ENCODE peak calls at places on chromosomes 13 and 19, in five cellular contexts. One of them, this sample, is unnamed.

GRCh38 chr19:5788422-5788821 is 2.5 kb downstream of the DUS3L start:
- DNase-seq in PC-3: no peak
- DNase-seq in IMR-90: no peak
- DNase-seq in K562: no peak
- DNase-seq in endodermal cell: no peak
- DNase-seq in this sample: no peak

GRCh38 chr19:45976180-45976579 is 2.5 kb upstream of the NOVA2 start:
- DNase-seq in IMR-90: no peak
- DNase-seq in K562: peak; percentile 20
- DNase-seq in PC-3: no peak
- DNase-seq in endodermal cell: no peak
- DNase-seq in this sample: no peak

GRCh38 chr13:18951412-18951811 is 230.2 kb downstream of the TUBA3C start:
- DNase-seq in IMR-90: no peak
- DNase-seq in PC-3: no peak
- DNase-seq in K562: no peak
- DNase-seq in endodermal cell: no peak
- DNase-seq in this sample: no peak

GRCh38 chr19:14683439-14683838 is 6.4 kb upstream of the ZNF333 start:
- DNase-seq in IMR-90: no peak
- DNase-seq in endodermal cell: no peak
- DNase-seq in PC-3: no peak
- DNase-seq in K562: no peak
- DNase-seq in this sample: no peak

GRCh38 chr19:36797786-36798108 is 25.1 kb upstream of the ZNF850 start:
- DNase-seq in PC-3: no peak
- DNase-seq in endodermal cell: no peak
- DNase-seq in K562: no peak
- DNase-seq in IMR-90: no peak
- DNase-seq in this sample: no peak

GRCh38 chr13:113656831-113657671 is 947 bp downstream of the ATP4B start:
- DNase-seq in endodermal cell: peak; percentile 44
- DNase-seq in IMR-90: no peak
- DNase-seq in K562: no peak
- DNase-seq in PC-3: no peak
- DNase-seq in this sample: no peak

GRCh38 chr19:15897738-15898276 is at the start of gene CYP4F2:
- DNase-seq in PC-3: no peak
- DNase-seq in K562: peak; percentile 23
- DNase-seq in endodermal cell: no peak
- DNase-seq in IMR-90: no peak
- DNase-seq in this sample: no peak

GRCh38 chr19:41298327-41298964 is 11.5 kb upstream of the CCDC97 start:
- DNase-seq in IMR-90: peak; percentile 82
- DNase-seq in PC-3: no peak
- DNase-seq in K562: no peak
- DNase-seq in endodermal cell: no peak
- DNase-seq in this sample: peak; percentile 71

GRCh38 chr13:40271511-40271910 is 394.9 kb downstream of the FOXO1 start:
- DNase-seq in endodermal cell: no peak
- DNase-seq in K562: no peak
- DNase-seq in IMR-90: no peak
- DNase-seq in PC-3: no peak
- DNase-seq in this sample: no peak

GRCh38 chr19:54164369-54165068 is 5.0 kb upstream of the LENG1 start:
- DNase-seq in IMR-90: peak; percentile 22
- DNase-seq in K562: peak; percentile 89
- DNase-seq in endodermal cell: peak; percentile 99
- DNase-seq in PC-3: peak; percentile 94
- DNase-seq in this sample: peak; percentile 25

GRCh38 chr13:97391201-97391600 is 42.8 kb upstream of the RAP2A start:
- DNase-seq in endodermal cell: no peak
- DNase-seq in IMR-90: peak; percentile 50
- DNase-seq in PC-3: no peak
- DNase-seq in K562: no peak
- DNase-seq in this sample: peak; percentile 37

GRCh38 chr13:36297259-36297599 is 385 bp downstream of the CCDC169 start:
- DNase-seq in PC-3: peak; percentile 15
- DNase-seq in endodermal cell: no peak
- DNase-seq in K562: no peak
- DNase-seq in IMR-90: peak; percentile 25
- DNase-seq in this sample: peak; percentile 32
- H3K9ac ChIP-seq in PC-3: peak overlapping the region; percentile 61
- H3K9ac ChIP-seq in endodermal cell: peak overlapping the region; percentile 69
- H3K9ac ChIP-seq in K562: peak overlapping the region; percentile 90
- H3K9ac ChIP-seq in IMR-90: peak overlapping the region; percentile 79
- H3K9ac ChIP-seq in this sample: peak overlapping the region; percentile 83

GRCh38 chr19:35334064-35334753 is 5.2 kb downstream of the CD22 start:
- DNase-seq in endodermal cell: no peak
- DNase-seq in PC-3: no peak
- DNase-seq in K562: no peak
- DNase-seq in IMR-90: no peak
- DNase-seq in this sample: no peak
- H3K4me1 ChIP-seq in endodermal cell: no peaks in the 10 kb centered on the region
- H3K4me1 ChIP-seq in PC-3: no peaks in the 10 kb centered on the region
- H3K4me1 ChIP-seq in K562: peaks cover 2% of the 10 kb centered on the region
- H3K4me1 ChIP-seq in IMR-90: no peaks in the 10 kb centered on the region
- H3K4me1 ChIP-seq in this sample: no peaks in the 10 kb centered on the region

GRCh38 chr13:76882431-76882830 is 3.8 kb downstream of the KCTD12 start:
- DNase-seq in IMR-90: no peak
- DNase-seq in PC-3: no peak
- DNase-seq in endodermal cell: no peak
- DNase-seq in K562: no peak
- DNase-seq in this sample: peak; percentile 23

GRCh38 chr13:76878043-76878442 is 8.2 kb downstream of the KCTD12 start:
- DNase-seq in PC-3: no peak
- DNase-seq in IMR-90: no peak
- DNase-seq in endodermal cell: no peak
- DNase-seq in K562: no peak
- DNase-seq in this sample: no peak

GRCh38 chr13:76879876-76880270 is 6.3 kb downstream of the KCTD12 start:
- DNase-seq in IMR-90: no peak
- DNase-seq in K562: no peak
- DNase-seq in PC-3: no peak
- DNase-seq in endodermal cell: no peak
- DNase-seq in this sample: no peak

GRCh38 chr13:76875256-76875655 is 10.9 kb downstream of the KCTD12 start:
- DNase-seq in endodermal cell: no peak
- DNase-seq in K562: no peak
- DNase-seq in IMR-90: no peak
- DNase-seq in PC-3: no peak
- DNase-seq in this sample: no peak

DNA sequence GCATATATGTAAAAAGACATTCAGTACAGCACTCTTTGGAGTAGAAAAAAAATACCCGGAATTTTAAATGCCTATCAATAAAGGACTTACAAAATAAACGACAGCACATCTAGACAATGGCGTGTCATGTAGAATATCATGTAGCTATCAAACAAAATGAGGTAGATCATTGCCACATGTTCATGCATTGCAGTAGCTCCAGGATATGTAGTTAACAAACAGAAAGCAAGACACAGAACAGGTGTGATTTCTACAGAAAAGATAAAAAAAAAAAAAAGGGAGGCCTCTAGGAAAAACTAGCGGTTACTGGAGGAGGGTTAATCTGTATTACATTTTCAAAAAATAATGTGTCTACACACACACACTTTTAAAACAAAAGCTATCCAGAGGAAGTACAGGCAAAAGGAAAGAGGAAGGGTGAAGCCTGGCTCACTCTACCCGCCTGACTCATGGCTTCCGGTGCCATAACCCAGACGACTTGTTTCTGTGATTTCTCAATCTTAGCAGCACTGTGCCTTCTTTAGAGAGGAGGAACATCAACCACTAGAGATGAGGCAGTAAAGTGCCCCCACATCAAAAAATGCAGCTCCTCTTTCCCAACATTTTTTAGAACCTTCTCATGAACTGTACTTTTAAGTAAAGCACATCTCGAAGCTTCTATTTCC is 6.9 kb downstream of the KCTD12 start:
- DNase-seq in K562: no peak
- DNase-seq in PC-3: peak; percentile 65
- DNase-seq in endodermal cell: no peak
- DNase-seq in IMR-90: peak; percentile 70
- DNase-seq in this sample: peak; percentile 64
- H3K9ac ChIP-seq in K562: no peak overlapping the region
- H3K9ac ChIP-seq in PC-3: no peak overlapping the region
- H3K9ac ChIP-seq in endodermal cell: no peak overlapping the region
- H3K9ac ChIP-seq in IMR-90: peak overlapping the region; percentile 29
- H3K9ac ChIP-seq in this sample: no peak overlapping the region

GRCh38 chr13:110237895-110238294 is 69.1 kb downstream of the COL4A1 start:
- DNase-seq in IMR-90: no peak
- DNase-seq in K562: no peak
- DNase-seq in endodermal cell: no peak
- DNase-seq in PC-3: no peak
- DNase-seq in this sample: no peak
- H3K4me1 ChIP-seq in IMR-90: peaks cover 21% of the 10 kb centered on the region
- H3K4me1 ChIP-seq in K562: no peaks in the 10 kb centered on the region
- H3K4me1 ChIP-seq in endodermal cell: peaks cover 7% of the 10 kb centered on the region
- H3K4me1 ChIP-seq in PC-3: peaks cover 8% of the 10 kb centered on the region
- H3K4me1 ChIP-seq in this sample: peaks cover 9% of the 10 kb centered on the region

DNA sequence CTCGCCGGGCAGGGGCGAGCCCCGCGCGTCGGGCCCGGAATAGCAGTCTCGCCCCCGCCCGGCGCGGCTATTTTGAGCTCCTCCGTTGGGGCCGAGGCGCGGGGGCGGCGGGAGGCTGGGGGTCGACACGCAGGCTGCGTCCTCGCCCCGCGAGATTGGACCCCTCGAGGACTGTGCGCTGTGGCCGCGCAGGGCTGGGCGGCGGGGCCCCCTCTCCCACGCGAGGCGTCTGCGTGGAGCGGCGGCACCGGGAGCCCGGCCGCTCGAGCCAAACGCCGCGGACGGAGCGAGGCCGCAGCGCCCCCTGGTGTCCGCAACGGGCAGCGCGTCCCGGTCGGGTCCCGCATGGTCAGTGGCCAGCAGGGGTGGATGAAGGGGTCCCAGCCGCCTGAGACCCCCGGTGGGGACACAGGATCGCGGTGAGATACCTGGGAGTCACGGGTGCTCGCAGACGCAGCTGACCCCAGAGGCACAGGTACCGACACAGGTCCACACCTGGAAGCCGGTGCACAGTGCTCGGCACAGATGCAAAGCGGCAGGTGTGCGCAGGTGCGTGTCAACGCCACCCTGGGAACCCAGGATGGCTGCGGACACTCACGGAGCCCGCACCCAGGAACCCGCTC is 2.2 kb upstream of the CIRBP start:
- DNase-seq in K562: peak; percentile 82
- DNase-seq in IMR-90: no peak
- DNase-seq in endodermal cell: peak; percentile 93
- DNase-seq in PC-3: peak; percentile 54
- DNase-seq in this sample: no peak
- H3K9ac ChIP-seq in K562: peak overlapping the region; percentile 92
- H3K9ac ChIP-seq in IMR-90: peak overlapping the region; percentile 54
- H3K9ac ChIP-seq in endodermal cell: no peak overlapping the region
- H3K9ac ChIP-seq in PC-3: peak overlapping the region; percentile 37
- H3K9ac ChIP-seq in this sample: peak overlapping the region; percentile 75

GRCh38 chr19:13033819-13034611 is 38.7 kb downstream of the NFIX start:
- DNase-seq in K562: peak; percentile 75
- DNase-seq in endodermal cell: peak; percentile 91
- DNase-seq in IMR-90: peak; percentile 45
- DNase-seq in PC-3: peak; percentile 79
- DNase-seq in this sample: peak; percentile 55
- H3K4me1 ChIP-seq in K562: peaks cover 11% of the 10 kb centered on the region
- H3K4me1 ChIP-seq in endodermal cell: no peaks in the 10 kb centered on the region
- H3K4me1 ChIP-seq in IMR-90: peaks cover 45% of the 10 kb centered on the region
- H3K4me1 ChIP-seq in PC-3: peaks cover 71% of the 10 kb centered on the region
- H3K4me1 ChIP-seq in this sample: peaks cover 63% of the 10 kb centered on the region

DNA sequence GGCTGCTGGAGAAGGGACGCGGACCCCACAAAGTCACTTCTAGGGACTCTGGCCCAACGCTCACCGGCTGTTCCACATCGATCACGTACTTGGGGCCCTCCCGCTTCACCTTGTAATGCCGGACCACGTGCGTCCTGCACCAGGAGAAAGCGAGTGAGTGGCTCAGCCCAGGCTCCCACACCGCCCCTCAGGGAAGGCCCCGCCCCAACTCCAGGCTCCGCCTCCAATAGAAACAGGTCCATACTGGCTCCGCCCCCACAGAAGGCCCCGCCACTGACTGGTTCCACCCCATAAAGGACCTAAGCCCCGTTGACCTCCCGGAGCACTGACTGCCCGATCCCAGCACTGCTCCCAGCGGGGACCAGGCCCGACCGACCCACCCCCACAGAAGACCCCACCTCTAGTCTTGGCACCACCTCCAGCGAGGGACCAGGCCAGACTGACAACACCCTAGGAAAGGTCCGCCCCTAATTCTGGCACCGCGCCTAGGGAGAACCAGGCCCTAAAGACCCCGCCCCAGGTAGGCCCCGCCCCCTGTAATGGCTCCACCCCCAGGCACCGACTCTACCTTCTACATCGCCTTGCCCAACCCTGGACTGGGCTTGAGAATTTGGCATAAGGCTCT is 11.3 kb downstream of the STAP2 start:
- DNase-seq in endodermal cell: peak; percentile 97
- DNase-seq in K562: peak; percentile 97
- DNase-seq in PC-3: no peak
- DNase-seq in IMR-90: peak; percentile 13
- DNase-seq in this sample: no peak
- H3K9ac ChIP-seq in endodermal cell: no peak overlapping the region
- H3K9ac ChIP-seq in K562: peak overlapping the region; percentile 94
- H3K9ac ChIP-seq in PC-3: no peak overlapping the region
- H3K9ac ChIP-seq in IMR-90: no peak overlapping the region
- H3K9ac ChIP-seq in this sample: no peak overlapping the region

GRCh38 chr13:100518394-100519062 is 70.1 kb downstream of the GGACT start:
- DNase-seq in PC-3: no peak
- DNase-seq in IMR-90: no peak
- DNase-seq in endodermal cell: no peak
- DNase-seq in K562: no peak
- DNase-seq in this sample: no peak
- H3K4me1 ChIP-seq in PC-3: peaks cover 4% of the 10 kb centered on the region
- H3K4me1 ChIP-seq in IMR-90: no peaks in the 10 kb centered on the region
- H3K4me1 ChIP-seq in endodermal cell: no peaks in the 10 kb centered on the region
- H3K4me1 ChIP-seq in K562: no peaks in the 10 kb centered on the region
- H3K4me1 ChIP-seq in this sample: peaks cover 2% of the 10 kb centered on the region

DNA sequence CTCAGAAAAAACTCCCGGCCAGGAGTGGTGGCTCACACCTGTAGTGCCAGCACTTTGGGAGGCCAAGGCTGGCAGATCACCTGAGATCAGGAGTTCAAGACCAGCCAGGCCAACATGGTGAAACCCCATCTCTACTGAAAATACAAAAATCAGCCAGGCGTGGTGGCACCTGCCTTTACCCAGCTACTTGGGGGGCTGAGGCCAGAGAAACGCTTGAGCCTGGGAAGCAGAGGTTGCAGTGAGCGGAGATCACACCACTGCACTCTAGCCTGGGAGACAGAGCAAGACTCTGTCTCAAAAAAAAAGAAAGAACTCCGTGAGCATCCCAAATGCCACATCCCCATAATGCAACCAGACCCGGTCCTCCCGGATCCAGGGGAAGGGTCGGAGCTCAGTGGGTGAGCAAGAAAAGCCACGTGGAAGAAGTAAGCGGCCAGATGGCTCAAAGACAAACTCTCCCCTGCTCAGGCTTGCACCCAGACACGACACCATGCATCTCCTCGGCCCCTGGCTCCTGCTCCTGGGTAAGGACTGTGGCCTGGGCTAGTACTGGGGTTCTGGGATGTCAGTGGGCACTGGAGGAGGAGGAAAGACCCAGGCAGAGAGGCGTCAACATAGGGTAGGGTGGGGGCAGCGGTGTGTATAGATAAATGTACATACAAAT is 2.7 kb downstream of the CD22 start:
- DNase-seq in PC-3: no peak
- DNase-seq in K562: no peak
- DNase-seq in IMR-90: no peak
- DNase-seq in endodermal cell: no peak
- DNase-seq in this sample: no peak
- H3K9ac ChIP-seq in PC-3: no peak overlapping the region
- H3K9ac ChIP-seq in K562: no peak overlapping the region
- H3K9ac ChIP-seq in IMR-90: no peak overlapping the region
- H3K9ac ChIP-seq in endodermal cell: no peak overlapping the region
- H3K9ac ChIP-seq in this sample: no peak overlapping the region